ENCODE peak calls at places on chromosomes 5 and 9, in four cellular contexts. B is right lobe of liver; I is ascending aorta; O is CD8-positive, alpha-beta T cell. F is an unnamed sample.

GRCh38 chr9:6049798-6050197 is 34.4 kb upstream of the RANBP6 start:
- DNase-seq in B (no peak), I (no peak), O (no peak), F (no peak)

GRCh38 chr9:87201316-87201715 is 254.0 kb upstream of the GAS1 start:
- DNase-seq in B (no peak), I (no peak), O (no peak), F (no peak)

GRCh38 chr9:86637515-86637914 is 283.3 kb upstream of the TUT7 start:
- DNase-seq in B (no peak), I (no peak), O (no peak), F (no peak)

GRCh38 chr9:115137511-115137910 is 19.6 kb upstream of the TNC start:
- DNase-seq in B (no peak), I (no peak), O (no peak), F (no peak)

GRCh38 chr5:55885359-55885758 is 34.2 kb downstream of the IL31RA start:
- DNase-seq in B (no peak), I (no peak), O (no peak), F (no peak)

GRCh38 chr9:93126825-93127368 is 7.2 kb downstream of the NINJ1 start:
- DNase-seq in B (peak; percentile 46), I (peak; percentile 83), O (no peak), F (no peak)

GRCh38 chr5:172007153-172007794 is 836 bp upstream of the FBXW11 start:
- DNase-seq in B (no peak), I (no peak), O (no peak), F (peak; percentile 33)

GRCh38 chr9:16563446-16563845 is 307.0 kb downstream of the BNC2 start:
- DNase-seq in B (no peak), I (no peak), O (no peak), F (no peak)

GRCh38 chr5:142585451-142585850 is 100.4 kb downstream of the FGF1 start:
- DNase-seq in B (no peak), I (no peak), O (no peak), F (no peak)

GRCh38 chr5:52786937-52787599 is 648 bp upstream of the ITGA1 start:
- DNase-seq in B (peak; percentile 73), I (peak; percentile 68), O (no peak), F (no peak)

DNA sequence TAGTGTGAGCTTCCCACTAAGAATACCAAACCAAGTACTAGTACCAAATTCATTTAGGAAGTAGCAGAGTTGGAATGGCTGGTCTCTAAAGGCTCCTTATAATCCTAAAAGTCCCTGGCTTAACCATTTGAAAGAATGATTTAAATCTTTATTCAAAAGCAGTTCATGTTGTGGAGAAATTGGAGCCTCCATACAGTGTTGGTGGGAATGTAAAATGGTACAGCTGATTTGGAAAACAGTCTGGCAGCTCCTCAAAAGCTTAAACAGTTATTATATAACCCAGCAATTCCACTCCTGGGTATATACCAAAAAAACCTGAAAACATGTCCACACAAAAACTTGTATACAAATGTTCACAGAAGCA is 2.9 kb downstream of the PLIN2 start:
- DNase-seq in B (no peak), I (no peak), O (no peak), F (no peak)
- H3K27ac ChIP-seq in B (peak overlapping the region; percentile 11), I (peak overlapping the region; percentile 35), O (peak overlapping the region; percentile 2), F (no peak overlapping the region)

GRCh38 chr9:75612754-75613153 is 277.7 kb upstream of the PCSK5 start:
- DNase-seq in B (no peak), I (peak; percentile 69), O (no peak), F (no peak)

GRCh38 chr9:75616052-75616451 is 274.4 kb upstream of the PCSK5 start:
- DNase-seq in B (no peak), I (no peak), O (no peak), F (no peak)

GRCh38 chr9:75615284-75615683 is 275.2 kb upstream of the PCSK5 start:
- DNase-seq in B (no peak), I (no peak), O (no peak), F (no peak)

GRCh38 chr9:75612205-75612604 is 278.3 kb upstream of the PCSK5 start:
- DNase-seq in B (no peak), I (no peak), O (no peak), F (no peak)

GRCh38 chr9:75616841-75617566 is 273.5 kb upstream of the PCSK5 start:
- DNase-seq in B (no peak), I (no peak), O (no peak), F (no peak)
- H3K27ac ChIP-seq in B (no peak overlapping the region), I (no peak overlapping the region), O (no peak overlapping the region), F (no peak overlapping the region)

GRCh38 chr9:110623462-110624025 is 44.0 kb upstream of the SVEP1 start:
- DNase-seq in B (no peak), I (no peak), O (no peak), F (no peak)

GRCh38 chr9:110620726-110621125 is 41.2 kb upstream of the SVEP1 start:
- DNase-seq in B (no peak), I (no peak), O (no peak), F (no peak)

GRCh38 chr9:110622368-110622767 is 42.8 kb upstream of the SVEP1 start:
- DNase-seq in B (no peak), I (no peak), O (no peak), F (no peak)

GRCh38 chr9:110626109-110626829 is 42.3 kb upstream of the MUSK start:
- DNase-seq in B (no peak), I (peak; percentile 79), O (no peak), F (no peak)
- H3K27ac ChIP-seq in B (no peak overlapping the region), I (no peak overlapping the region), O (no peak overlapping the region), F (no peak overlapping the region)

GRCh38 chr9:70258692-70259511 is at the start of gene SMC5:
- DNase-seq in B (peak; percentile 92), I (peak; percentile 96), O (peak; percentile 76), F (peak; percentile 84)

GRCh38 chr9:70259512-70259802 is 679 bp downstream of the SMC5 start:
- DNase-seq in B (no peak), I (no peak), O (no peak), F (no peak)

GRCh38 chr9:70257512-70257911 is 1.3 kb upstream of the SMC5 start:
- DNase-seq in B (no peak), I (no peak), O (no peak), F (no peak)

GRCh38 chr9:70260007-70260443 is 1.2 kb downstream of the SMC5 start:
- DNase-seq in B (no peak), I (no peak), O (no peak), F (no peak)

DNA sequence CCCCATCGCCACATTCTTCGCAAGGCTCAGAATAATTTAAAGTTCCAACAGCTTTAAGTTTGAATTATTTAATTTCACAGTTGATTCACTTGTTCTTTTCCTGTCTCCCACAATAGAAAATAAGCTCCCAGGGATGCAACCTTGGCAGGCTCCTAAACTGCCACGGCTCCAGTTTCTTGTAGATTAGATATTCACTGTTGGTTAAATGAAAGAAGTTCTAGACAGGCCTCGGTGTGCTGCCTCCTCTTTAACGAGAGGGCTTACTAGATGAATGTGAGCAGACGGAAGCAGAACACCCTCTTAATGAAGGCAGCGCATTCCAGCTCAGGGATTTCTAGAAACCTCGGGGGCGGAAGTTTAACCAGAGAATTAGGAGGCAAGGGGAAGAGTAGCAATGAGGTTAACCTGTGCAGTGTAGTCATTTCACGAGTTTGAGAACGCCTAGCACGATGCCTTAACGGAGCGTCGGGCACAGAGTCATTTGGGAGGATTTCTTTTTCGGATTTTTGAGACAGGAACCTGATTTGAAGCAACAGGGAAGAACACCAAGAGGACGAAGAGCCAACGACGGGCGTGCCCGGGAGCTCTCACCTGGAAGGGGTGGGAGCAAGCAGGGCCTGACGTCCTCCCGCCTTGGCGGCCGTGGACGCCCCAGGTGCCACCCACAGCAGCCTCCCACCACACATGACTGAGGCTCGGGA is 637 bp upstream of the SMC5 start:
- DNase-seq in B (peak; percentile 86), I (no peak), O (no peak), F (no peak)
- H3K27ac ChIP-seq in B (peak overlapping the region; percentile 97), I (peak overlapping the region; percentile 96), O (peak overlapping the region; percentile 85), F (peak overlapping the region; percentile 87)

DNA sequence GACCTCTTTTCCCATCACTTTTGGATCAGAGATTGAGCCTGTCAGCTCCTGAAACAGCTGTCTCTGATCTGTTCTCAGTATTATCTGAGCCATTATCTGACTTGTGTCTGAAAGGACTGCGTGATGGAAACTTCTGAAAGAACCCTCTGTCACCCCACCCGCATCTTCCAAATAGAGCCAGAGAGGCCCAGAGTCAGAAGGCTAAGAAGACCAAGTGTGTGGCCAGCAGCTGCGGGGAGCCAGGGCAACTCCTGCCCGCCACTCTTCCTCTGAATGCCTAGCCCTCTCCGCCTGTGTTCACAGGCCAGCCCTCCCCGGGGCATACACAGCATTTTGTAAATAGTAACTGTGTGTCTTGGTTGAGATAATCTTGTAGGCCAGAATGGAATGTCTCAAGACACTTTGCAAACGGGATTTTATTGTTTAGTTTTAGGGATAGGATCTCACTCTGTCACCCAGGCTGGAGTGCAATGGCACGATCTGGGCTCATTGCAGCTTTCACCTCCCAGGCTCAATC is 92.7 kb downstream of the AOPEP start:
- DNase-seq in B (no peak), I (no peak), O (no peak), F (no peak)
- H3K27ac ChIP-seq in B (no peak overlapping the region), I (peak overlapping the region; percentile 79), O (no peak overlapping the region), F (peak overlapping the region; percentile 23)

GRCh38 chr9:113012492-113012891 is 500 bp upstream of the ZNF883 start:
- DNase-seq in B (no peak), I (no peak), O (no peak), F (no peak)

GRCh38 chr9:113011911-113012381 is at the start of gene ZNF883:
- DNase-seq in B (no peak), I (no peak), O (no peak), F (peak; percentile 49)
- H3K27ac ChIP-seq in B (no peak within 1 kb of the TSS), I (no peak within 1 kb of the TSS), O (no peak within 1 kb of the TSS), F (no peak within 1 kb of the TSS)

GRCh38 chr5:132260714-132261615 is 3.5 kb downstream of the PDLIM4 start:
- DNase-seq in B (peak; percentile 44), I (peak; percentile 83), O (no peak), F (no peak)
- H3K27ac ChIP-seq in B (no peak overlapping the region), I (peak overlapping the region; percentile 99), O (no peak overlapping the region), F (peak overlapping the region; percentile 9)

DNA sequence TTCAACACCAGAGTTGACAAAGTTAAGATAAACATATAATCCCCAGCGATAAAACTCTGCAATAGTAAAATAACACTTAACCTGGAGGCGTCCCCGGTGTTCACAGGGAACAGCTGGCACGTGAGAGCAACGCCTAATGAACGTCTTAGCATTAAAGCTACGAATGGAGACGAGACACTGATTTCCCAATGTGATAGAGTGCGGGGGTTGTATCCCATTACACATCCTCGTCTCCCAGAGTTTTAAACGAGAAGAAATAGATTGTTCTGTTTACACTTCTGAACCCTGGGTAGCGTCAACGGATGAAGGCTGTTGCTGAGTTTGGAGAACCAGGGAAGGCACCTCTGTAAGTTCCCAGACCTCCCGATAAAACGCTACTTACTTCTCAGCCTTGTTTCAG is 57.6 kb downstream of the PTCH1 start:
- DNase-seq in B (no peak), I (no peak), O (no peak), F (no peak)
- H3K27ac ChIP-seq in B (no peak overlapping the region), I (no peak overlapping the region), O (no peak overlapping the region), F (no peak overlapping the region)

F was measured in substantia nigra.